ENCODE peak calls at places on chromosomes 12 and 14, in ten cellular contexts. G is CD8-positive, alpha-beta T cell; C is CD4-positive, CD25-positive, alpha-beta regulatory T cell; D is lower lobe of right lung; M is IMR-90; E is hepatocyte; X is tibial artery; S is effector memory CD4-positive, alpha-beta T cell; I is neuronal stem cell; O is HCT116. T is an unnamed sample. For H3K4me1, the result is how much of the 10 kb centered on the place peaks cover.

GRCh38 chr14:31954991-31955390 is 122.1 kb upstream of the ARHGAP5 start:
- DNase-seq in G (no peak), C (no peak), D (no peak), M (peak), E (no peak), X (no peak), S (no peak), I (no peak), O (no peak), T (no peak)

GRCh38 chr14:89807151-89807550 is 147.4 kb downstream of the EFCAB11 start:
- DNase-seq in G (no peak), C (no peak), D (no peak), M (peak), E (no peak), X (no peak), S (no peak), I (no peak), O (no peak), T (no peak)

GRCh38 chr12:92779902-92780301 is 77.1 kb downstream of the PLEKHG7 start:
- DNase-seq in G (no peak), C (no peak), D (no peak), M (no peak), E (no peak), X (no peak), S (no peak), I (no peak), O (no peak), T (no peak)

GRCh38 chr14:97602438-97603117 is 805.4 kb downstream of the VRK1 start:
- DNase-seq in G (peak), C (peak), D (no peak), M (no peak), E (no peak), X (no peak), S (peak), I (no peak), O (no peak), T (no peak)

GRCh38 chr14:100955201-100955600 is 51.7 kb upstream of the RTL1 start:
- DNase-seq in G (no peak), C (no peak), D (no peak), M (peak), E (no peak), X (no peak), S (no peak), I (no peak), O (no peak), T (no peak)

GRCh38 chr14:35506461-35506860 is 27.5 kb upstream of the INSM2 start:
- DNase-seq in G (no peak), C (no peak), D (no peak), M (no peak), E (no peak), X (no peak), S (no peak), I (no peak), O (no peak), T (no peak)

GRCh38 chr12:116595186-116595585 is 36.0 kb downstream of the MAP1LC3B2 start:
- DNase-seq in G (no peak), C (no peak), D (no peak), M (no peak), E (no peak), X (no peak), S (no peak), I (no peak), O (no peak), T (no peak)

GRCh38 chr12:122961551-122962329 is 4.5 kb downstream of the ABCB9 start:
- DNase-seq in G (no peak), C (no peak), D (no peak), M (no peak), E (no peak), X (no peak), S (no peak), I (no peak), O (no peak), T (no peak)

GRCh38 chr12:30416631-30417030 is 279.0 kb downstream of the IPO8 start:
- DNase-seq in G (no peak), C (no peak), D (no peak), M (no peak), E (no peak), X (no peak), S (no peak), I (no peak), O (no peak), T (no peak)

GRCh38 chr12:103751171-103751570 is 89.9 kb downstream of the NT5DC3 start:
- DNase-seq in G (no peak), C (no peak), D (no peak), M (no peak), E (no peak), X (no peak), S (no peak), I (no peak), O (no peak), T (no peak)

GRCh38 chr12:93167841-93168492 is 209.8 kb upstream of the NUDT4 start:
- DNase-seq in G (no peak), C (no peak), D (no peak), M (no peak), E (peak), X (no peak), S (no peak), I (peak), O (no peak), T (no peak)

GRCh38 chr14:53900499-53900898 is 56.1 kb downstream of the BMP4 start:
- DNase-seq in G (no peak), C (no peak), D (peak), M (no peak), E (no peak), X (peak), S (no peak), I (no peak), O (no peak), T (no peak)

GRCh38 chr12:20576528-20576927 is 118.6 kb upstream of the SLCO1C1 start:
- DNase-seq in G (no peak), C (no peak), D (no peak), M (no peak), E (no peak), X (no peak), S (no peak), I (no peak), O (no peak), T (no peak)

GRCh38 chr14:36519431-36520321 is at the start of gene NKX2-1:
- DNase-seq in G (no peak), C (no peak), D (peak), M (no peak), E (no peak), X (no peak), S (no peak), I (peak), O (no peak), T (no peak)

GRCh38 chr14:104650057-104650980 is 39.1 kb upstream of the INF2 start:
- DNase-seq in G (peak), C (peak), D (peak), M (peak), E (peak), X (peak), S (peak), I (peak), O (no peak), T (no peak)

GRCh38 chr12:6792522-6793201 is 3.3 kb downstream of the CD4 start:
- DNase-seq in G (no peak), C (peak), D (peak), M (peak), E (no peak), X (peak), S (no peak), I (no peak), O (no peak), T (no peak)

GRCh38 chr14:96052541-96053105 is 13.5 kb downstream of the C14orf132 start:
- DNase-seq in G (no peak), C (no peak), D (no peak), M (peak), E (no peak), X (no peak), S (no peak), I (no peak), O (no peak), T (no peak)

GRCh38 chr14:65981192-65981843 is 504.9 kb upstream of the CCDC196 start:
- DNase-seq in G (no peak), C (no peak), D (no peak), M (no peak), E (no peak), X (no peak), S (no peak), I (no peak), O (no peak), T (no peak)

GRCh38 chr12:64102339-64102738 is 119.8 kb downstream of the KICS2 start:
- DNase-seq in G (no peak), C (no peak), D (no peak), M (no peak), E (no peak), X (no peak), S (no peak), I (no peak), O (no peak), T (no peak)

GRCh38 chr12:29207120-29207519 is 58.0 kb downstream of the FAR2 start:
- DNase-seq in G (no peak), C (no peak), D (no peak), M (no peak), E (no peak), X (no peak), S (no peak), I (no peak), O (no peak), T (no peak)

GRCh38 chr12:34403706-34404376 is 381.5 kb downstream of the ALG10 start:
- DNase-seq in G (no peak), C (no peak), D (peak), M (no peak), E (peak), X (peak), S (no peak), I (no peak), O (no peak), T (no peak)

GRCh38 chr14:88951370-88951769 is 126.9 kb downstream of the TTC8 start:
- DNase-seq in G (no peak), C (no peak), D (no peak), M (no peak), E (no peak), X (no peak), S (no peak), I (no peak), O (no peak), T (no peak)

GRCh38 chr12:127943481-127944210 is 323.3 kb upstream of the TMEM132C start:
- DNase-seq in G (no peak), C (no peak), D (no peak), M (no peak), E (no peak), X (no peak), S (no peak), I (no peak), O (no peak), T (no peak)

GRCh38 chr14:105279642-105280361 is 21.0 kb downstream of the BRF1 start:
- DNase-seq in G (no peak), C (no peak), D (no peak), M (no peak), E (no peak), X (no peak), S (no peak), I (no peak), O (no peak), T (no peak)

GRCh38 chr14:23114669-23115491 is 4.2 kb downstream of the CEBPE start:
- DNase-seq in G (no peak), C (no peak), D (peak), M (peak), E (peak), X (peak), S (no peak), I (no peak), O (peak), T (no peak)

GRCh38 chr12:1540690-1541089 is 53.7 kb downstream of the FBXL14 start:
- DNase-seq in G (no peak), C (no peak), D (no peak), M (peak), E (no peak), X (no peak), S (no peak), I (no peak), O (peak), T (no peak)

GRCh38 chr12:27781680-27782079 is 1.6 kb upstream of the MANSC4 start:
- DNase-seq in G (no peak), C (no peak), D (no peak), M (peak), E (no peak), X (no peak), S (no peak), I (no peak), O (no peak), T (no peak)

GRCh38 chr12:104522985-104523719 is 66.4 kb downstream of the CHST11 start:
- DNase-seq in G (no peak), C (no peak), D (no peak), M (no peak), E (no peak), X (no peak), S (no peak), I (no peak), O (no peak), T (no peak)

GRCh38 chr14:67610491-67610890 is 9.2 kb upstream of the ARG2 start:
- DNase-seq in G (no peak), C (no peak), D (no peak), M (no peak), E (no peak), X (no peak), S (no peak), I (no peak), O (no peak), T (no peak)

GRCh38 chr14:100201701-100202100 is 37.2 kb upstream of the YY1 start:
- DNase-seq in G (no peak), C (no peak), D (no peak), M (no peak), E (no peak), X (no peak), S (no peak), I (no peak), O (no peak), T (no peak)

GRCh38 chr14:59772252-59772651 is 98.3 kb downstream of the RTN1 start:
- DNase-seq in G (no peak), C (no peak), D (no peak), M (no peak), E (no peak), X (no peak), S (no peak), I (no peak), O (no peak), T (no peak)

GRCh38 chr14:30584058-30584630 is 25.2 kb downstream of the G2E3 start:
- DNase-seq in G (no peak), C (no peak), D (no peak), M (peak), E (no peak), X (no peak), S (no peak), I (no peak), O (no peak), T (no peak)

GRCh38 chr14:22303589-22304195 is 285.3 kb downstream of the DAD1 start:
- DNase-seq in G (no peak), C (no peak), D (no peak), M (peak), E (no peak), X (no peak), S (no peak), I (no peak), O (no peak), T (no peak)

GRCh38 chr14:61368061-61368710 is 46.8 kb downstream of the PRKCH start:
- DNase-seq in G (no peak), C (no peak), D (no peak), M (no peak), E (no peak), X (no peak), S (no peak), I (no peak), O (no peak), T (no peak)
- H3K4me1 ChIP-seq in G (half or more), C (half or more), D (half or more), M (under half), E (under half), X (under half), S (half or more), I (under half), O (under half), T (under half)

DNA sequence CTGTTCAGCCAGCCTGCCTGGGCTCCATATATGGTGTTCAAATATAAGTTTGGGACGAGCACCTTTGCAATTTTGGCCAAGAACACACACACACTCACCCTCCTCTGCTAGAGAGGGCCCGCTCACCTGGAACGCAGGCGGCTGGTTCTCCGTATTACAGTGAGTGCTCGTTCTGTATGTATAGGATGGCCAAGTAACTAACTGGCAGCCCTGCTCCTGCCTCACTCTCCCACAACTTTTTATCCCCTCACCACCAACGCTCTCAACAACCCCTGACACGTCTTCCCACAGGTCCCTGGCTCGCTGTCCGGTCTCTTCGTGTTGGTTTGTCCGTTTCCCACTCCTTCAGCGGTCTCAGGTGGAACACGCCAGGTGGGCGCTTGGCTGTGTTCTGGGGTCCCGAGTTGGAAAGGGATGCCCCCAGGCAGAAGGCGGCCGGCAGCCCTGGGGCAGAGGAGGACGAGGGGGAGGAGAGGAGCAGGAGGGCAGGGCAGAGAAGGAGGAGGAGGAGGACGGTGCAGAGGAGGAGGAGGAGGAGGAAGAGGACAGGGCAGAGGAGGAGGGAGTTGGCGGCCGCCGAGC is 398 bp upstream of the MSRB3 start:
- DNase-seq in G (no peak), C (no peak), D (no peak), M (no peak), E (peak), X (no peak), S (no peak), I (no peak), O (no peak), T (no peak)
- H3K4me3 ChIP-seq in G (no peak), C (no peak), D (peak), M (peak), E (peak), X (peak), S (no peak), I (peak), O (peak), T (peak)

DNA sequence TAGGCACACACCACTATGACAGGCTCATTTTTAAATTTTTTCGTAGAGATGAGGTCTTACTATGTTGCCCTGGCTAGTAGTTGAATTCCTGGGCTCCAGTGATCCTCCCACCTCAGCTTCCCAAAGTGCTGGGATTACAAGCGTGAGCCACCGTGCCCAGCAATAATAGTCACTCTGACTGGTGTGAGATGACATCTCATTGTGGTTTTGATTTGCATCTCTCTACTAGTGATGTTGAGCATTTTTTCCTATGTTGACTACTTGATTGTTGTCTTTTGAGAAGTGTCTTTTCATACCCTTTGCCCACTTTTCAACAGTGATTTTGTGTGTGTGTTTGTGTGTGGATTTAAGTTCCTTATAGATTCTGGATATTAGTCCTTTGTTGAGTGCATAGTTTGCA is 26.3 kb downstream of the ATP2A2 start:
- DNase-seq in G (no peak), C (no peak), D (no peak), M (no peak), E (no peak), X (no peak), S (no peak), I (no peak), O (no peak), T (no peak)
- H3K4me1 ChIP-seq in G (under half), C (under half), D (under half), M (under half), E (under half), X (half or more), S (under half), I (under half), O (under half), T (under half)

GRCh38 chr12:113466770-113467153 is 4.9 kb downstream of the LHX5 start:
- DNase-seq in G (no peak), C (no peak), D (no peak), M (no peak), E (no peak), X (no peak), S (no peak), I (no peak), O (no peak), T (no peak)

GRCh38 chr12:113467514-113468364 is 3.9 kb downstream of the LHX5 start:
- DNase-seq in G (no peak), C (no peak), D (no peak), M (no peak), E (no peak), X (no peak), S (no peak), I (no peak), O (no peak), T (no peak)

GRCh38 chr12:113465808-113466769 is 5.6 kb downstream of the LHX5 start:
- DNase-seq in G (no peak), C (no peak), D (no peak), M (no peak), E (no peak), X (no peak), S (no peak), I (peak), O (no peak), T (no peak)

GRCh38 chr12:113468365-113469223 is 3.1 kb downstream of the LHX5 start:
- DNase-seq in G (no peak), C (no peak), D (no peak), M (no peak), E (no peak), X (no peak), S (no peak), I (peak), O (no peak), T (no peak)

GRCh38 chr12:113467154-113467513 is 4.5 kb downstream of the LHX5 start:
- DNase-seq in G (no peak), C (no peak), D (no peak), M (no peak), E (no peak), X (no peak), S (no peak), I (no peak), O (no peak), T (no peak)
- H3K4me3 ChIP-seq in G (no peak), C (no peak), D (peak), M (peak), E (no peak), X (peak), S (no peak), I (peak), O (peak), T (peak)

GRCh38 chr12:49105504-49106120 is 5.0 kb downstream of the LMBR1L start:
- DNase-seq in G (no peak), C (no peak), D (no peak), M (no peak), E (no peak), X (no peak), S (no peak), I (no peak), O (no peak), T (no peak)

GRCh38 chr12:49109631-49110172 is 945 bp downstream of the LMBR1L start:
- DNase-seq in G (no peak), C (no peak), D (no peak), M (no peak), E (no peak), X (no peak), S (no peak), I (no peak), O (no peak), T (no peak)

GRCh38 chr12:49111206-49111605 is 559 bp upstream of the LMBR1L start:
- DNase-seq in G (no peak), C (no peak), D (no peak), M (no peak), E (no peak), X (no peak), S (no peak), I (no peak), O (no peak), T (no peak)

GRCh38 chr12:49108958-49109404 is 1.7 kb downstream of the LMBR1L start:
- DNase-seq in G (no peak), C (no peak), D (peak), M (peak), E (peak), X (peak), S (no peak), I (no peak), O (no peak), T (no peak)

GRCh38 chr12:49110191-49111155 is at the start of gene LMBR1L:
- DNase-seq in G (peak), C (peak), D (peak), M (peak), E (peak), X (peak), S (peak), I (peak), O (peak), T (peak)
- H3K4me1 ChIP-seq in G (under half), C (under half), D (under half), M (under half), E (under half), X (under half), S (under half), I (under half), O (under half), T (under half)

DNA sequence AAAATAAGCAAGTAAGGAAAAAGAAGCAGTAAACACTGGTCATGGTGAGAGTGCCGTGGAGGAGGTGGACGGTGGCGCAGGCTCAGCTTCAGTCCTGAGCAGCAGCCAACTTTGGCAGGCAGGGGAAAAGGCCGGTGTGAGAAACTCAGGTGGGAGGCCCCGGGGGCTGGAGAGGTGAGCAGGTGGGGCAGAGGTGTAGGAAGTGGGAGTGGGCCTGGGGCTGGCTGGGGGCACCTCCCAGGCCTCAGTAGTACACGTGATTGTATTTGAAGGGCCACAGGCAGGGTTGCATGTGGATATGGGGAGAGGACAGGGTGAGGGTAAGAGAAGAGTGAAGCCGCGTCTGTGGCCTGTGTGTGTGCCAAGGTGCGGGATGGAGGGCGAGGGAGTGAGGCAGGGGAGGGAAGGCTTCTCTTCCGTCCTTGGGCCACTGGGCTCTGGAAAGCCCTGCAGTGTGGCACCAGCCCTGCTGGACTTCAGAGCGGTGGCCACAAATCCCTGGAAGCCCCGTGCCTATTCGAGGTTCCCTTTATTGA is 14.0 kb downstream of the VASH1 start:
- DNase-seq in G (no peak), C (no peak), D (no peak), M (no peak), E (no peak), X (peak), S (no peak), I (no peak), O (no peak), T (no peak)
- H3K4me3 ChIP-seq in G (no peak), C (no peak), D (no peak), M (no peak), E (no peak), X (no peak), S (no peak), I (no peak), O (no peak), T (no peak)